ENCODE peak calls at places on chromosomes 4 and X, in four cellular contexts. P, A, N and C are unnamed samples. For H3K36me3, the result is how much of the 10 kb centered on the place peaks cover.

GRCh38 chr4:124401611-124402010 is 310.9 kb downstream of the ANKRD50 start:
- DNase-seq in N (no peak), P (no peak), A (no peak), C (no peak)

GRCh38 chr4:38210396-38211114 is 250.4 kb downstream of the PTTG2 start:
- DNase-seq in A (no peak), N (no peak), P (no peak), C (no peak)

GRCh38 chr4:99927566-99927965 is 18.9 kb downstream of the DNAJB14 start:
- DNase-seq in A (no peak), P (no peak), N (no peak), C (no peak)

GRCh38 chr4:78776031-78776728 is at the start of gene BMP2K:
- DNase-seq in N (peak), A (peak), P (peak), C (peak)

GRCh38 chr4:101584306-101584705 is 206.2 kb upstream of the BANK1 start:
- DNase-seq in P (no peak), N (no peak), A (no peak), C (no peak)

GRCh38 chr4:158162637-158163036 is 10.2 kb downstream of the GASK1B start:
- DNase-seq in N (no peak), A (no peak), P (peak), C (no peak)

GRCh38 chr4:80781436-80781835 is 249.1 kb upstream of the BMP3 start:
- DNase-seq in N (no peak), A (no peak), P (no peak), C (no peak)

GRCh38 chrX:41605144-41605543 is 83.6 kb upstream of the GPR34 start:
- DNase-seq in P (no peak), A (no peak), N (no peak), C (no peak)

GRCh38 chrX:17032351-17032750 is 85.9 kb downstream of the REPS2 start:
- DNase-seq in P (no peak), N (no peak), A (no peak), C (no peak)

GRCh38 chr4:151874328-151874727 is 113.5 kb upstream of the GATB start:
- DNase-seq in P (no peak), A (no peak), N (no peak), C (no peak)

GRCh38 chr4:101415962-101416361 is 68.6 kb upstream of the PPP3CA start:
- DNase-seq in N (no peak), P (no peak), A (no peak), C (no peak)

GRCh38 chr4:175871774-175872405 is 59.8 kb upstream of the GPM6A start:
- DNase-seq in P (no peak), N (no peak), A (no peak), C (no peak)

GRCh38 chr4:139828966-139829662 is 163.5 kb downstream of the MGST2 start:
- DNase-seq in N (no peak), P (no peak), A (no peak), C (no peak)

GRCh38 chr4:8241211-8241779 is 28.3 kb upstream of the HTRA3 start:
- DNase-seq in N (no peak), A (no peak), P (no peak), C (no peak)

GRCh38 chr4:117357422-117357821 is 272.0 kb upstream of the TRAM1L1 start:
- DNase-seq in N (no peak), A (no peak), P (no peak), C (no peak)

GRCh38 chr4:48046059-48046458 is 29.5 kb downstream of the NIPAL1 start:
- DNase-seq in N (no peak), A (no peak), P (no peak), C (no peak)

GRCh38 chrX:154409222-154409871 is at the start of gene DNASE1L1:
- DNase-seq in P (peak), A (peak), N (peak), C (peak)

GRCh38 chrX:39104745-39105144 is 303.5 kb downstream of the MID1IP1 start:
- DNase-seq in N (no peak), P (no peak), A (no peak), C (no peak)

GRCh38 chr4:162015090-162015489 is 148.7 kb downstream of the FSTL5 start:
- DNase-seq in N (no peak), P (peak), A (no peak), C (no peak)

GRCh38 chr4:32831104-32831503 is 2110.9 kb downstream of the PCDH7 start:
- DNase-seq in N (no peak), A (no peak), P (no peak), C (no peak)

GRCh38 chr4:3413217-3413671 is 28.5 kb upstream of the HGFAC start:
- DNase-seq in N (no peak), P (no peak), A (no peak), C (peak)
- H3K36me3 ChIP-seq in N (under half), P (under half), A (under half), C (under half)

DNA sequence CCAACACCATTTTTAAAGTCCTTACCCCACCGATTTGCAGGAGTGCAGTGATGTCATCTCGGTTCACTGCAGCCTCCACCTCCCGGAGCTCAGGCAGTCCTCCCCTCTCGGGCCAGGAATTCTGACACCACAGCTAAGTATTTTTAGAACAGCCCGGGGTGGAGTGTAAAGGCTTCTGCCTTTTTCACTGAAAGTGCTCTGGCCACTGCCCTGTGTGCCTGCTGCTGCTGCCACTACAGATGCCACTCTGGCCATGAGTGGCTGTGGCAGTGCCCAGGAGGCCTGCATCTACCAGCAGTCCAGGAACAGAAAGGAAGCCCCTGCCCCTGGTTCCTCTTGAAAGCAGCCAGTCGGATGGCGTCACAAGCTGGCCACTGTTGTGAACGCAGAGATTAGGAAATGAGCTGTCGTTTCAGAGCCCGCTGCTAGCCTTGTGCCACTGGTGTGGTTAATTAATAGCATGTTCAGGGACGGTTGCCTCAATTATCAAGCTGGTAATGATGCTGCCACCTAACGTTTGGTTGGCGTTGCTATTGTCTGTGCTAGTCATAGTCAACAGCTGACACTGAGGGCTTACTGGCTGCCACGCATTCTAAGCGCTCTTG is 23.6 kb upstream of the TBC1D14 start:
- DNase-seq in N (peak), A (peak), P (peak), C (no peak)
- H3K27ac ChIP-seq in N (peak), A (peak), P (peak), C (no peak)

GRCh38 chr4:9762823-9763475 is 18.5 kb upstream of the DRD5 start:
- DNase-seq in P (peak), A (peak), N (peak), C (no peak)
- TF ChIP-seq CTCF in P (peak), A (peak), N (peak), C (peak)

GRCh38 chr4:119230288-119230687 is 17.8 kb downstream of the USP53 start:
- DNase-seq in N (no peak), P (no peak), A (no peak), C (no peak)
- H3K36me3 ChIP-seq in N (under half), P (under half), A (under half), C (under half)

DNA sequence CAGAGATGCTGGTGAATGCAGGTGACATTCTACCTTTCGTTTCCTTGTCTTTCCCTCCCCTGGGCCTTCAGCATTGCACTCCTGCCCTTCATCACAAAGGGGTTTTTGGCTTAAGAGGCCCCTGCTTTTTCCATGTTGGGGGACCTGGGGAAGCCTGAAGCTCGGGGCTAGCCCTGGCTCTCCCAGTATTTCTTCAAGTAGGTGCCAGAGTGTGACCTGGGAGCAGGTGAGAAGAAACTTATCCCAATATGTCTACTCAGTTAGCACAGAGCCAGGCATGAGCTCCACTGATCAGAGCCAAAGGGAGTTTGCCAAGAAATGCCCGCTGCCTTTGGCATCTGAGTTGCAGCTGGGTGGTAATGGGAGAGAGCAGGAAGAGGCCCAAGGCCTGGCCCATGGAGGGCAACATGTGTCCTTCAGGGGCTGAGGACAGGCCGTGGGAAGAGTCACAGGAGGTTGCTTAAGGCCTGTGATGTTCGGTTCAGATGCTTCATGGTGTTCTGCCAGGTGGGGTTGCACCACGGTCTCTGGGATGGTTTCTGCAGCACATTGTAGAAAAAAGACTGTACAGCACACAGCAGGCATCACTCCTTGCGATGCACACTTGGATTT is 7.6 kb downstream of the PRRG3 start:
- DNase-seq in A (no peak), N (no peak), P (no peak), C (no peak)
- H3K27ac ChIP-seq in A (no peak), N (peak), P (no peak), C (no peak)